ENCODE peak calls at places on chromosomes 5 and 9, in six cellular contexts. A, V, Y, W, D and K are unnamed samples.

GRCh38 chr9:79946718-79947117 is 375.0 kb downstream of the TLE4 start:
- DNase-seq in V (peak), W (no peak), D (no peak), A (peak), Y (no peak), K (no peak)

GRCh38 chr5:94562327-94562971 is 56.0 kb downstream of the KIAA0825 start:
- DNase-seq in Y (no peak), W (peak), A (no peak), D (no peak), V (peak), K (no peak)

GRCh38 chr5:34978681-34979080 is 49.3 kb downstream of the DNAJC21 start:
- DNase-seq in D (no peak), A (no peak), Y (no peak), W (no peak), V (no peak), K (no peak)

GRCh38 chr5:177303121-177303924 is at the start of the genes PRELID1 and RAB24:
- DNase-seq in W (peak), D (peak), Y (peak), V (peak), A (peak), K (peak)

GRCh38 chr5:111641533-111642230 is 115.3 kb downstream of the NREP start:
- DNase-seq in Y (no peak), W (peak), V (peak), A (peak), D (no peak), K (no peak)

GRCh38 chr5:125331987-125332628 is 585.7 kb upstream of the ZNF608 start:
- DNase-seq in Y (no peak), W (no peak), D (no peak), A (no peak), V (no peak), K (no peak)

GRCh38 chr5:81852277-81853004 is 101.5 kb upstream of the SSBP2 start:
- DNase-seq in D (peak), A (peak), V (peak), W (no peak), Y (no peak), K (no peak)

GRCh38 chr5:55492449-55492848 is 42.3 kb downstream of the PLPP1 start:
- DNase-seq in V (no peak), Y (no peak), D (no peak), A (no peak), W (no peak), K (no peak)

GRCh38 chr9:5554254-5554653 is 43.9 kb downstream of the PDCD1LG2 start:
- DNase-seq in Y (no peak), D (no peak), V (no peak), W (peak), A (peak), K (no peak)

GRCh38 chr5:7385681-7386080 is 10.3 kb upstream of the ADCY2 start:
- DNase-seq in D (no peak), Y (no peak), V (no peak), A (no peak), W (no peak), K (no peak)

GRCh38 chr5:37836173-37837100 is 3.4 kb downstream of the GDNF start:
- DNase-seq in V (peak), D (no peak), W (peak), Y (no peak), A (peak), K (peak)

GRCh38 chr5:170540276-170540675 is 36.5 kb downstream of the KCNIP1 start:
- DNase-seq in Y (no peak), A (no peak), D (no peak), W (no peak), V (no peak), K (no peak)

GRCh38 chr5:145847499-145848497 is 12.7 kb upstream of the PRELID2 start:
- DNase-seq in W (peak), V (peak), D (no peak), A (peak), Y (no peak), K (no peak)